ENCODE peak calls at places on chromosomes 16 and 17, in nine cellular contexts. M is right cardiac atrium, R is pancreas, P is IMR-90, C is left ventricle myocardium inferior, B is dorsolateral prefrontal cortex, N is AG04450, S is transverse colon, H is uterus. D is an unnamed sample.

GRCh38 chr16:78930561-78930960 is 670.0 kb downstream of the MAF start:
- DNase-seq in M (no peak), R (no peak), P (no peak), C (no peak), B (no peak), N (no peak), S (no peak), H (no peak), D (no peak)

GRCh38 chr17:50184611-50185398 is 16.6 kb downstream of the COL1A1 start:
- DNase-seq in M (peak), R (no peak), P (peak), C (peak), B (peak), N (no peak), S (peak), H (peak), D (no peak)

GRCh38 chr17:65013613-65014391 is 42.7 kb downstream of the GNA13 start:
- DNase-seq in M (no peak), R (no peak), P (peak), C (no peak), B (no peak), N (peak), S (no peak), H (peak), D (no peak)

GRCh38 chr16:4412159-4412558 is 4.2 kb downstream of the CORO7 start:
- DNase-seq in M (no peak), R (no peak), P (no peak), C (no peak), B (no peak), N (no peak), S (no peak), H (no peak), D (no peak)

GRCh38 chr17:39739020-39739884 is 1.5 kb downstream of the GRB7 start:
- DNase-seq in M (peak), R (peak), P (no peak), C (no peak), B (no peak), N (no peak), S (peak), H (peak), D (no peak)

GRCh38 chr16:48350716-48351115 is 34.5 kb downstream of the SIAH1 start:
- DNase-seq in M (no peak), R (no peak), P (no peak), C (no peak), B (peak), N (no peak), S (no peak), H (no peak), D (no peak)

GRCh38 chr17:50364061-50364458 is 8.9 kb downstream of the MRPL27 start:
- DNase-seq in M (no peak), R (no peak), P (no peak), C (no peak), B (no peak), N (no peak), S (no peak), H (no peak), D (no peak)

GRCh38 chr16:75620326-75621169 is 2.5 kb downstream of the ADAT1 start:
- DNase-seq in M (no peak), R (no peak), P (no peak), C (no peak), B (no peak), N (no peak), S (peak), H (no peak), D (no peak)

GRCh38 chr17:42868338-42868737 is 17.3 kb downstream of the AOC3 start:
- DNase-seq in M (no peak), R (no peak), P (no peak), C (no peak), B (no peak), N (no peak), S (no peak), H (no peak), D (no peak)

DNA sequence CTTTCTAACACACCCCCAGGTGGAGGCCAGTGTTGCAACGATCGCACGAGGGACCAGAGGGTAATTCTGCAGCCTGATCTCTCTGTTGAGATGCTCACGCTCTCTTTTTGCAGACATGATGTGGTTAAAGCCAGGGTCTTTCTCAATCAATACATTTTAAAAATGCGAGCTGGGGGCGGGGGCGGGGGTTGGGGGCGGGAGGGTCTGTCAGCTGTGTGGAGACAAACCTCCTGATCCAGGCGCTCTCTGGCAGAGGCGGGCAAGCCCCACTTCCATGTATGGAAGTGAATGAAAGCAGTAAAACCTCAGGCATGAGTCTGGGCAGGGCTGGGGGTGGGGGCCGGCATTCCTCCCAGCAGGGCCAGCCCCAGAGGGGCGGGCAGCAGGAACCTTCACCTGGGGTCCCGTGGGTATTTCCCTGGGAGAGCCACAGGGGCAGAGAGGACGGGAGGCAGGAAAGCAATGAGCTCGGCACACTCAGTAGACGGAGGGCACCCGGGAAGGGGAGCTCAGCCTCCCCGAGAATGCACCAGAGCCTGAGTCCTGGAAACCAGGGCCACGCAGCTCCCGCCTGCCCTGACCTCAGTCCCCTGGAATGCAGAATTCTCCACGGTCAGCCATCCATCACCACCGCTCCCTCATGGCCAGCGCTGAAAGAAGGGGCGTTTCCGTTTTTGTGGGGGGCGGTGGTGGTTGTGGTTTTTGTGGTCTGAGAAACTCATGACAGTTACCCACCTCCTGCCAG is 28.0 kb downstream of the NXN start:
- DNase-seq in M (peak), R (peak), P (peak), C (no peak), B (no peak), N (peak), S (peak), H (peak), D (no peak)
- H3K4me3 ChIP-seq in M (peak), R (no peak), P (peak), C (peak), B (no peak), N (peak), S (no peak), H (no peak), D (no peak)

GRCh38 chr17:48432820-48433775 is 3.1 kb upstream of the SKAP1 start:
- DNase-seq in M (no peak), R (no peak), P (no peak), C (no peak), B (no peak), N (no peak), S (no peak), H (no peak), D (no peak)

GRCh38 chr17:48426019-48426418 is 4.0 kb downstream of the SKAP1 start:
- DNase-seq in M (no peak), R (no peak), P (no peak), C (no peak), B (no peak), N (no peak), S (no peak), H (no peak), D (no peak)

GRCh38 chr17:48427598-48427997 is 2.4 kb downstream of the SKAP1 start:
- DNase-seq in M (no peak), R (no peak), P (no peak), C (no peak), B (no peak), N (no peak), S (peak), H (no peak), D (no peak)

GRCh38 chr17:48429638-48430586 is at the start of gene SKAP1:
- DNase-seq in M (peak), R (peak), P (no peak), C (no peak), B (no peak), N (no peak), S (peak), H (no peak), D (no peak)

GRCh38 chr17:48429156-48429555 is 858 bp downstream of the SKAP1 start:
- DNase-seq in M (no peak), R (no peak), P (no peak), C (no peak), B (no peak), N (no peak), S (no peak), H (no peak), D (no peak)
- H3K27ac ChIP-seq in M (no peak), R (no peak), P (no peak), C (no peak), B (no peak), N (no peak), S (peak), H (no peak), D (no peak)

DNA sequence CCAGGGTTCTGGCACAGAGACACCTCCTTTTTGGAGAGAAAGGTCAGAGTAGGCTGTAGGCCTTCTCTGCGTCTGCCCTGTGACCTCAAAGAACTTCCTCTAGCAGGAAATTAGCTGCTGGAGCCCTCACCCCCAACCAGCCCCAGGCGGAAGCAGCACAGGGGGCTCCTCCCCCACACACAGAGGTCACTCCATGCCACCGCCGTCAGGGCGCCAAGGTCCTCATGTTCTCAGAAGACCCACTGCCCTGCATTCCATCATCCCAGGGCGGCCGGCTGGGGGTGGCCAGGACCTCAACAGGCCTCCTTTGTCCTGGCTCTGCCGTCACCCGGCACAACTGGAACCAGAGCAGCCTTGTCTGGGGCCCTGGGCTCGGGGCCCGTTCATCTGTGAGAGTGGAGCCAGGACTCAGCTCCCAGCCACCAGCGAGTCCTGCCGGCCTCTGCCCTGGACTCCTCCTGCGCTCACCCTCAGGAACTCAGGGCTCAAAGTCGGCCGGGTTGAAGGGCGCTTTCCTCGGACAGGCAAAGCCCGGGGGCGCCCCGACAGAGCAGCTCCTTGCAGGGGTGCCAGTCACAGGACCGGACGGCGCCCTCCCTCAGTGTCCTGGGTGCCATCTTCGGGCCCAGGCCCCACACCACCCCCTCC is 1.2 kb downstream of the TMC6 start:
- DNase-seq in M (peak), R (peak), P (no peak), C (peak), B (peak), N (no peak), S (peak), H (no peak), D (no peak)
- H3K4me3 ChIP-seq in M (peak), R (peak), P (no peak), C (peak), B (peak), N (no peak), S (peak), H (peak), D (peak)

DNA sequence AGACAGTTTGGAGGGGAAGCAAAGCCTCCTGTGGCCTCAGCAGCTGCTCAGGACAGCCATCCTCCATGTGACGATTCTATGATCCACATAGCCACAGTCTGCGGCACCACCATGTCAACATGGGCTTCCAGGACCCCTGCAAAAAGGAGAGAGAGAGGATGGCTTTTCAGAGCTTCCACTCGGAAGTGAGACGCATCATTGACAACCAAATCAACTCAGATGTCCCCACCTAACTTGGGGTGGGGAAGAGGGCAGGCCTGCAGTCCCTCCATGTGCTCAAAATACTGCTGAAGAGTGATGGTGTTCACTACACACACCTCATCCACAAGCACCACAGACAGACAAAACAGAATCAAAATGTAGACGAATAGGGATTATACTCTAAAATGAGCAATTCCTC is 5.9 kb upstream of the METTL16 start:
- DNase-seq in M (no peak), R (no peak), P (no peak), C (no peak), B (no peak), N (no peak), S (no peak), H (no peak), D (no peak)
- H3K27ac ChIP-seq in M (no peak), R (no peak), P (no peak), C (no peak), B (no peak), N (no peak), S (no peak), H (no peak), D (no peak)

GRCh38 chr16:30588651-30589050 is 3.2 kb upstream of the ZNF785 start:
- DNase-seq in M (no peak), R (no peak), P (no peak), C (no peak), B (no peak), N (no peak), S (no peak), H (no peak), D (no peak)
- H3K4me3 ChIP-seq in M (no peak), R (no peak), P (no peak), C (no peak), B (no peak), N (no peak), S (no peak), H (no peak), D (no peak)